ENCODE peak calls at places on chromosome 9, in four cellular contexts. F, Q, G and K are unnamed samples.

GRCh38 chr9:86722706-86723075 is 224.6 kb downstream of the GAS1 start:
- DNase-seq in F (no peak), Q (no peak), G (no peak), K (no peak)

GRCh38 chr9:14961372-14962068 is 51.3 kb upstream of the FREM1 start:
- DNase-seq in F (no peak), Q (no peak), G (no peak), K (no peak)

GRCh38 chr9:107600060-107600573 is 110.5 kb upstream of the KLF4 start:
- DNase-seq in F (no peak), Q (no peak), G (peak; percentile 71), K (no peak)

GRCh38 chr9:116990592-116990991 is 303.5 kb downstream of the TRIM32 start:
- DNase-seq in F (no peak), Q (no peak), G (no peak), K (no peak)

GRCh38 chr9:116653580-116654355 is 33.3 kb upstream of the TRIM32 start:
- DNase-seq in F (no peak), Q (no peak), G (no peak), K (peak; percentile 64)

GRCh38 chr9:113578877-113579269 is 115.3 kb downstream of the RGS3 start:
- DNase-seq in F (no peak), Q (peak; percentile 73), G (no peak), K (peak; percentile 94)

GRCh38 chr9:35518212-35518917 is 28.5 kb downstream of the RUSC2 start:
- DNase-seq in F (no peak), Q (peak; percentile 42), G (no peak), K (no peak)

GRCh38 chr9:22217254-22217653 is 208.1 kb upstream of the CDKN2B start:
- DNase-seq in F (no peak), Q (no peak), G (no peak), K (no peak)

GRCh38 chr9:16728128-16728505 is 142.4 kb downstream of the BNC2 start:
- DNase-seq in F (no peak), Q (no peak), G (no peak), K (no peak)

GRCh38 chr9:76989501-76989900 is 30.0 kb upstream of the FOXB2 start:
- DNase-seq in F (no peak), Q (no peak), G (no peak), K (no peak)

GRCh38 chr9:104494808-104495207 is 9.3 kb upstream of the OR13F1 start:
- DNase-seq in F (no peak), Q (no peak), G (no peak), K (no peak)

GRCh38 chr9:108816037-108816436 is 39.7 kb downstream of the ACTL7B start:
- DNase-seq in F (no peak), Q (no peak), G (no peak), K (peak; percentile 86)

GRCh38 chr9:73264636-73265035 is 113.0 kb downstream of the ANXA1 start:
- DNase-seq in F (no peak), Q (no peak), G (no peak), K (no peak)

GRCh38 chr9:88949961-88950340 is 41.3 kb upstream of the S1PR3 start:
- DNase-seq in F (no peak), Q (no peak), G (no peak), K (no peak)

GRCh38 chr9:129209580-129209979 is 31.5 kb upstream of the IER5L start:
- DNase-seq in F (no peak), Q (no peak), G (no peak), K (no peak)

GRCh38 chr9:93673271-93673843 is 97.0 kb downstream of the PHF2 start:
- DNase-seq in F (peak; percentile 62), Q (peak; percentile 22), G (peak; percentile 53), K (no peak)

GRCh38 chr9:137077758-137078693 is 709 bp downstream of the UAP1L1 start:
- DNase-seq in F (peak; percentile 81), Q (no peak), G (peak; percentile 69), K (no peak)

GRCh38 chr9:36276840-36277239 is 18.6 kb upstream of the GNE start:
- DNase-seq in F (no peak), Q (no peak), G (no peak), K (no peak)

GRCh38 chr9:109815366-109815947 is 35.5 kb downstream of the PALM2AKAP2 start:
- DNase-seq in F (no peak), Q (no peak), G (no peak), K (no peak)

GRCh38 chr9:112861638-112862555 is 28.8 kb downstream of the SLC46A2 start:
- DNase-seq in F (no peak), Q (no peak), G (peak; percentile 69), K (no peak)

GRCh38 chr9:19085295-19085694 is 17.4 kb downstream of the HAUS6 start:
- DNase-seq in F (no peak), Q (no peak), G (no peak), K (no peak)

GRCh38 chr9:83431470-83432060 is 106.6 kb downstream of the FRMD3 start:
- DNase-seq in F (no peak), Q (peak; percentile 94), G (no peak), K (no peak)

GRCh38 chr9:12539602-12540001 is 153.6 kb upstream of the TYRP1 start:
- DNase-seq in F (no peak), Q (no peak), G (no peak), K (no peak)

GRCh38 chr9:37970301-37971106 is 66.6 kb upstream of the SLC25A51 start:
- DNase-seq in F (no peak), Q (no peak), G (no peak), K (no peak)

GRCh38 chr9:128286435-128286834 is 10.4 kb downstream of the SWI5 start:
- DNase-seq in F (no peak), Q (no peak), G (no peak), K (no peak)

GRCh38 chr9:72217306-72217842 is 68.1 kb downstream of the GDA start:
- DNase-seq in F (no peak), Q (no peak), G (no peak), K (no peak)

GRCh38 chr9:95012035-95012708 is 285.7 kb downstream of the AOPEP start:
- DNase-seq in F (no peak), Q (no peak), G (no peak), K (no peak)

GRCh38 chr9:128218518-128219389 is 15.6 kb downstream of the DNM1 start:
- DNase-seq in F (peak; percentile 96), Q (peak; percentile 97), G (peak; percentile 97), K (peak; percentile 99)

DNA sequence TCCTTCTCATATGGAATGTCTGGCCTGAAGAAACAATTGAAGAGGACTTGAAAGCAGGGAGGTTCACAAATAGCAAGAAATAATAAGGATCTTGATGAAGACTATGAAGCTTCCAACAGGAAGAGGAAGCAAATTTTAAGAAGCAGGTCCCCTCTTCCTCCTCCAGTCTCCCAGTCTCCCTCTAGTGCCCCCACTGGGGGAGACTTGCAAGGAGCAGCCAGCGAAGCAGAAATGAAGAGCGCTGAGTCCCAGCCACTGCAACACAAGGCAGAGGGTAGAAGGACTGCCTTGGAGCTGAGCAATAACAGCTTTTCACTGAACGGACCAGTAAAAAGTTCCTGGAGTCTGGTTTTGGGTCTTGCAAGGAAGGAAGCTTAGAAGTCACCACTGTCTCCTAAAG is 32.6 kb upstream of the ACO1 start:
- DNase-seq in F (no peak), Q (no peak), G (no peak), K (no peak)
- TF ChIP-seq CTCF in F (no peak), Q (no peak), G (no peak), K (no peak)

GRCh38 chr9:130287736-130288135 is 22.2 kb downstream of the HMCN2 start:
- DNase-seq in F (no peak), Q (no peak), G (no peak), K (no peak)
- H3K27ac ChIP-seq in F (no peak overlapping the region), Q (no peak overlapping the region), G (no peak overlapping the region), K (no peak overlapping the region)

DNA sequence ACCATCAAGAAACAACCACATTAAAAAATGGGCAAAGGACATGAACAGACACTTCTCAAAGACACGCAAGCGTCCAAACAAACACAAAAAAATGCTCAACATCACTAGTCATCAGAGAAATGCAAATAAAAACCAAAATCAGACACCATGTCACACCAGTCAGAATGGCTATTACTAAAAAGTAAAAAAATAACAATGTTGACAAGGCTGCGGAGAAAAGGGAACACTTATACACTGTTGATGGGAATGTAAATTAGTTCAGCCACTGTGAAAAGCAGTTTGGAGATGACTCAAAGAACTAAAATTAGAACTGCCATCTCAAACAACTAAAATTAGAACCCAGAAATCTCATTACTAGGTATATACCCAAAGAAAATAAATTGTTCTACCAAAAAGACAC is 80.4 kb downstream of the CAAP1 start:
- DNase-seq in F (no peak), Q (no peak), G (no peak), K (no peak)
- TF ChIP-seq POLR2AphosphoS5 in F (no peak), Q (no peak), G (no peak), K (no peak)

GRCh38 chr9:122059214-122059978 is 33.7 kb downstream of the TTLL11 start:
- DNase-seq in F (no peak), Q (no peak), G (no peak), K (peak; percentile 62)
- TF ChIP-seq CTCF in F (no peak), Q (no peak), G (no peak), K (no peak)

GRCh38 chr9:135244271-135244691 is 156.8 kb downstream of the OLFM1 start:
- DNase-seq in F (no peak), Q (peak; percentile 87), G (peak; percentile 60), K (no peak)
- H3K27ac ChIP-seq in F (no peak overlapping the region), Q (peak overlapping the region; percentile 58), G (no peak overlapping the region), K (no peak overlapping the region)

DNA sequence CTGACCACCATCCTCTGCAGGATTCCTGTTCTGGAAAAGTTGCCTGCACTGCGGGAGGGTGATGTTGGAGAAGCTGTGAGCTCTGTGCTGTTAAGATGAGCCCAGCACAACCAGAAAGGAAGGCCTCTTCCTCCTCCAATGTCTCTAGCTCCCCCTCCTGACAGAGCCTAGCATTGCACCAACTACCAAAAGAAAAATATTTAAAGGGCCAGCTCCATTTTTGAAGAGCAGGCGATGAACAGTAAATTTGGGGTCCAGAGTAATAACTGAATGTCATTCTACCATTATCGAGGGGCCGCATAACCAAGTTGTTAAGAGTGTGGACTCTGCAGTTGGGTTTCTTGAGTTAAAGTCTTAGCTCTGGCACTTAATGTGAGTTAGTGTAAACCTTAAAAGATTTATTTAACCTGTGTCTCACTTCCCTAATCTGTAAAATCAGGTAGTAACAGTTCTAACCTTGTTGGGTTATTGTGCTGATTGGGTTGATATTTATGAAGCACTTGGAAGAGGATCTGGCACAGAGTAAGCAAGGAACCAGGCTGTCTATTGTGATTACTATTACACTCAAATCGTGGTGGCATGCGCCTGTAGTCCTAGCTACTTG is 3.9 kb downstream of the TEX53 start:
- DNase-seq in F (no peak), Q (peak; percentile 81), G (peak; percentile 86), K (peak; percentile 93)
- TF ChIP-seq POLR2AphosphoS5 in F (no peak), Q (peak; percentile 47), G (no peak), K (no peak)

GRCh38 chr9:133103183-133103986 is 17.7 kb downstream of the RALGDS start:
- DNase-seq in F (no peak), Q (peak; percentile 78), G (peak; percentile 82), K (no peak)
- TF ChIP-seq CTCF in F (peak; percentile 91), Q (peak; percentile 97), G (peak; percentile 99), K (peak; percentile 96)

GRCh38 chr9:92615790-92616189 is 54.1 kb downstream of the IPPK start:
- DNase-seq in F (no peak), Q (no peak), G (peak; percentile 42), K (no peak)
- H3K27ac ChIP-seq in F (peak overlapping the region; percentile 86), Q (no peak overlapping the region), G (peak overlapping the region; percentile 90), K (peak overlapping the region; percentile 86)